ENCODE peak calls at places on chromosomes 4 and X, in seven cellular contexts. T, D, P, Y, W, K and Q are unnamed samples.

GRCh38 chr4:78293841-78294301 is 236.7 kb downstream of the FRAS1 start:
- DNase-seq in D (peak; percentile 96), W (peak; percentile 52), Y (no peak), K (no peak), T (no peak), P (no peak), Q (no peak)

GRCh38 chr4:76704133-76704881 is 193.6 kb downstream of the SOWAHB start:
- DNase-seq in Y (peak; percentile 73), D (peak; percentile 75), K (no peak), W (peak; percentile 76), T (peak; percentile 66), P (no peak), Q (no peak)

GRCh38 chr4:77344001-77344400 is 187.0 kb downstream of the CCNG2 start:
- DNase-seq in T (no peak), Y (no peak), D (no peak), P (no peak), W (no peak), K (no peak), Q (no peak)

GRCh38 chr4:32140636-32141035 is 1420.5 kb downstream of the PCDH7 start:
- DNase-seq in P (no peak), D (peak; percentile 97), T (no peak), Y (no peak), W (peak; percentile 76), K (no peak), Q (no peak)

GRCh38 chr4:109548655-109549054 is 11.4 kb upstream of the MCUB start:
- DNase-seq in W (peak; percentile 84), T (no peak), D (peak; percentile 91), K (peak; percentile 30), Y (peak; percentile 32), P (no peak), Q (no peak)

GRCh38 chrX:105651052-105651451 is 171.3 kb upstream of the NRK start:
- DNase-seq in T (no peak), Y (no peak), D (no peak), K (no peak), W (no peak), P (no peak), Q (no peak)

GRCh38 chr4:176755001-176755400 is 37.7 kb downstream of the VEGFC start:
- DNase-seq in D (no peak), W (no peak), T (no peak), Y (no peak), K (no peak), P (no peak), Q (no peak)

GRCh38 chr4:140243345-140243753 is 89.4 kb upstream of the MAML3 start:
- DNase-seq in Y (peak; percentile 71), T (peak; percentile 47), D (no peak), K (no peak), W (no peak), P (no peak), Q (no peak)

DNA sequence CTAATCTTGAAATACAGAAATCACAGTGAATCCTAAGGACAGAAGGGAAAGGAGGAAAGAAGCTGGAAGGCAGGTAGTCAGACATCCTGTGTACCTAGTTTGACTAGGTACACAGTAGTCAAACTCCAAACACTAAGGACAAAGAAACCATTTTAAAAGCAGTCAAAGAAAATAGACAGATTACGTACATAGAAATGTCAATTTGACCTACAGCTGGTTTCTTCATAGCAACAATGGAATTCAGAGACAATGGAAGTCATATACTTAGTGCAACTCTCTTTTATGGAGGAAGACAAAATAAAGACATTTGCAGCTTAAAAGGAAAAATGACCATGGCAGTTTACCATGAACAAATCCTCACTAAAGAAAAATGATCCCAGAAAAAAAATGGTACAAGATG is 79.0 kb downstream of the NEUROG2 start:
- DNase-seq in Y (no peak), P (no peak), W (no peak), T (no peak), K (no peak), D (no peak), Q (no peak)
- H3K4me1 ChIP-seq in Y (no peaks in the 10 kb centered on the region), P (no peaks in the 10 kb centered on the region), W (no peaks in the 10 kb centered on the region), T (no peaks in the 10 kb centered on the region), K (no peaks in the 10 kb centered on the region), D (no peaks in the 10 kb centered on the region), Q (no peaks in the 10 kb centered on the region)

GRCh38 chrX:8341814-8342590 is 122.6 kb upstream of the VCX3B start:
- DNase-seq in P (no peak), K (no peak), Y (no peak), D (peak; percentile 76), T (no peak), W (no peak), Q (no peak)
- H3K4me1 ChIP-seq in P (no peaks in the 10 kb centered on the region), K (no peaks in the 10 kb centered on the region), Y (no peaks in the 10 kb centered on the region), D (no peaks in the 10 kb centered on the region), T (no peaks in the 10 kb centered on the region), W (no peaks in the 10 kb centered on the region), Q (no peaks in the 10 kb centered on the region)

GRCh38 chrX:38986586-38986985 is 185.3 kb downstream of the MID1IP1 start:
- DNase-seq in K (no peak), W (no peak), D (no peak), P (no peak), T (no peak), Y (no peak), Q (no peak)
- H3K4me1 ChIP-seq in K (peaks cover 3% of the 10 kb centered on the region), W (peaks cover 2% of the 10 kb centered on the region), D (no peaks in the 10 kb centered on the region), P (no peaks in the 10 kb centered on the region), T (no peaks in the 10 kb centered on the region), Y (peaks cover 50% of the 10 kb centered on the region), Q (no peaks in the 10 kb centered on the region)

DNA sequence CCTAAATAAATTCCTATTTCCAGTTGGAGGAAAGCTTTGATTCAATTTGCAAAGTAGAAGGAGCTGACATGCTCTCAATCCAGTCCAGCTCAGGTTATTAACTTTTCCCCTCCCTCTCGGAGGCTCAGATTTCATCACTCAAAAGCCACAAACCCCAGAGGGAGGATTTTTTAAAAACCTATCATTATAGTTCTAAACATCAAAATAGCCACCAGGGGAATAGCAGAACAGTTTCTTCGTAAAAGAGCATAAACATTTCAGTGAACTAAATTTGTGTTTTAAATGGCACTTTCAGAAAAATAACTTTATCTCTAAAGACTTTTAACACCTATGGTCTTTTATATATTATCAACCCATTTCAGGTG is 8.8 kb downstream of the GPRIN3 start:
- DNase-seq in P (no peak), K (no peak), Y (no peak), D (peak; percentile 47), W (peak; percentile 43), T (no peak), Q (no peak)
- H3K4me1 ChIP-seq in P (no peaks in the 10 kb centered on the region), K (no peaks in the 10 kb centered on the region), Y (peaks cover 78% of the 10 kb centered on the region), D (no peaks in the 10 kb centered on the region), W (no peaks in the 10 kb centered on the region), T (peaks cover 64% of the 10 kb centered on the region), Q (no peaks in the 10 kb centered on the region)

DNA sequence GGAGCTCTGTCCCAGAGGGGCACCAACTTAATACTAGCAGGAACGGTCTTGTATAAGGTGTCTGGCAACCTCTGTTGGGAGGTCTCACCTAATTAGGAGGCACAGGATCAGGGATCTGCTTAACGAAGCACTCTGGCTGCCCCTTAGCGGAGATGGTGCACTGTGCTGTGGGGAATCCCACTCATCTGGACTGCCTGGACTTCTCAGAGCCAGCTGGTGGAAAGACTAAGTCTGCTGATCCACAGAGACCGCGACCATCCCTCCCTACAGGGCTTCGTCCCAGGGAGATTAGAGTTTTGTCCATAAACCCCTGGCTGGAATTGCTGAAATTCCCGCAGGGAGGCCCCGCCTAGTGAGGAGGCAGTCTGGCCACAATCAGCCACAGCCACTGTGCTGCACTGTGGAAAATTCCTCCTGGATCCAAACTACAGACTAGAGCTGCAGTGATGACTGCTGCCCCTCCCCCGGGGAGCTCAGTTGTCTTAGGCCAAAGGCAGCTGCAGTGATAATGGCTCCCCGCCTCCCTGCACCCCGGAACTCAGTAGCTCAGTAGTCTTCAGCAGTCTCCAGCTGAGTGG is 22.0 kb upstream of the ZCCHC4 start:
- DNase-seq in Y (no peak), K (no peak), D (peak; percentile 5), T (no peak), P (no peak), W (no peak), Q (no peak)
- H3K4me1 ChIP-seq in Y (no peaks in the 10 kb centered on the region), K (no peaks in the 10 kb centered on the region), D (no peaks in the 10 kb centered on the region), T (no peaks in the 10 kb centered on the region), P (peaks cover 8% of the 10 kb centered on the region), W (no peaks in the 10 kb centered on the region), Q (no peaks in the 10 kb centered on the region)

GRCh38 chr4:24560770-24561415 is 23.5 kb downstream of the DHX15 start:
- DNase-seq in D (peak; percentile 68), P (no peak), T (no peak), Y (no peak), K (no peak), W (no peak), Q (no peak)
- H3K4me1 ChIP-seq in D (peaks cover 9% of the 10 kb centered on the region), P (peaks cover 1% of the 10 kb centered on the region), T (peaks cover 30% of the 10 kb centered on the region), Y (peaks cover 36% of the 10 kb centered on the region), K (peaks cover 4% of the 10 kb centered on the region), W (peaks cover 2% of the 10 kb centered on the region), Q (peaks cover 8% of the 10 kb centered on the region)